ENCODE peak calls at places on chromosome 3, in four cellular contexts. D, V, U and M are unnamed samples.

GRCh38 chr3:131004603-131005002 is 22.0 kb downstream of the ASTE1 start:
- DNase-seq in D (no peak), U (no peak), V (no peak), M (no peak)

GRCh38 chr3:126355251-126355650 is 2.0 kb downstream of the KLF15 start:
- DNase-seq in U (no peak), D (peak; percentile 27), V (no peak), M (no peak)

GRCh38 chr3:77078279-77078678 is 38.4 kb downstream of the ROBO2 start:
- DNase-seq in D (no peak), V (no peak), U (no peak), M (no peak)

GRCh38 chr3:150599611-150600297 is 3.4 kb upstream of the SELENOT start:
- DNase-seq in U (no peak), V (peak; percentile 24), D (no peak), M (peak; percentile 85)

GRCh38 chr3:191333481-191333880 is 3.2 kb upstream of the UTS2B start:
- DNase-seq in D (no peak), U (no peak), V (no peak), M (no peak)

GRCh38 chr3:65439641-65440040 is 599.1 kb downstream of the MAGI1 start:
- DNase-seq in D (no peak), U (peak; percentile 39), V (peak; percentile 70), M (peak; percentile 14)

GRCh38 chr3:142664819-142665218 is 59.0 kb upstream of the TRPC1 start:
- DNase-seq in D (no peak), U (no peak), V (no peak), M (no peak)

GRCh38 chr3:197878427-197878826 is 71.6 kb upstream of the RPL35A start:
- DNase-seq in V (no peak), D (no peak), U (no peak), M (no peak)

GRCh38 chr3:36876181-36876936 is 68.5 kb downstream of the TRANK1 start:
- DNase-seq in V (no peak), D (no peak), U (no peak), M (no peak)

GRCh38 chr3:138082085-138082991 is 33.1 kb downstream of the DZIP1L start:
- DNase-seq in U (no peak), V (peak; percentile 97), D (peak; percentile 35), M (peak; percentile 88)

GRCh38 chr3:15292765-15293522 is 39.4 kb downstream of the SH3BP5 start:
- DNase-seq in D (peak; percentile 72), U (peak; percentile 63), V (peak; percentile 63), M (no peak)

GRCh38 chr3:13088020-13089006 is 15.1 kb upstream of the IQSEC1 start:
- DNase-seq in D (no peak), U (peak; percentile 29), V (no peak), M (no peak)

GRCh38 chr3:171439996-171440395 is 20.2 kb downstream of the TNIK start:
- DNase-seq in U (no peak), V (no peak), D (no peak), M (no peak)

GRCh38 chr3:86973440-86973839 is 17.5 kb downstream of the VGLL3 start:
- DNase-seq in V (peak; percentile 93), U (no peak), D (no peak), M (peak; percentile 58)

GRCh38 chr3:57864853-57865252 is 108.7 kb downstream of the SLMAP start:
- DNase-seq in V (peak; percentile 67), D (no peak), U (no peak), M (no peak)

GRCh38 chr3:153572654-153573053 is 410.6 kb downstream of the RAP2B start:
- DNase-seq in D (no peak), V (no peak), U (no peak), M (no peak)

GRCh38 chr3:58034738-58035511 is 26.7 kb downstream of the FLNB start:
- DNase-seq in D (no peak), V (no peak), U (no peak), M (no peak)

GRCh38 chr3:163056874-163057497 is 1560.4 kb downstream of the OTOL1 start:
- DNase-seq in V (peak; percentile 60), D (peak; percentile 17), U (peak; percentile 75), M (peak; percentile 23)

GRCh38 chr3:101725192-101725889 is 927 bp downstream of the CEP97 start:
- DNase-seq in V (peak; percentile 18), U (peak; percentile 24), D (no peak), M (no peak)

DNA sequence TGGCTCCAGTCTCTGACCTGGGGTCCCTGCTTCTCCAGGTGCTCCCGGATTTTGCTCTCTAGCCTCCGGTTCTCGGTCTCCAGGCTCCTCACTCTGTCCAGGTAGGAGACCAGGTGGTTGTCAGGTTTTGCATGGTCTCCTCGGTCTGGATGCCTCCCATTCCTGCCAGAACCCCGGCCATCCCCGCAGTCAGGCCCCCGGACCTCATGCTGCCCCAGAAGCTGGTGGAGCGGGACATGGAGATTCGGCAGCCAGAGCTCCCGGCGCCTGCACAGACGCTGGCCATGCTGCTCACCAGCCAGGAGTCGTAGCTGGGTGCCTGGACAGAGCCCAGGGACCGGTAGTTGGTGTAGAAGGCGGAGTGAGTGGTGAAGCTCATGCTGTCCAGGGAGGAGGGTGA is 3.6 kb upstream of the CCNL1 start:
- DNase-seq in V (no peak), U (no peak), D (no peak), M (no peak)
- TF ChIP-seq CTCF in V (no peak), U (no peak), D (no peak), M (no peak)

GRCh38 chr3:157530637-157531300 is 27.6 kb upstream of the VEPH1 start:
- DNase-seq in V (peak; percentile 69), D (no peak), U (no peak), M (no peak)
- H3K4me1 ChIP-seq in V (peaks cover 5% of the 10 kb centered on the region), D (peaks cover 1% of the 10 kb centered on the region), U (peaks cover 5% of the 10 kb centered on the region), M (peaks cover 7% of the 10 kb centered on the region)

GRCh38 chr3:21718943-21719591 is 31.9 kb downstream of the ZNF385D start:
- DNase-seq in V (no peak), D (no peak), U (no peak), M (no peak)
- H3K27ac ChIP-seq in V (no peak overlapping the region), D (no peak overlapping the region), U (no peak overlapping the region), M (peak overlapping the region; percentile 3)

GRCh38 chr3:128847631-128848370 is 31.6 kb upstream of the ACAD9 start:
- DNase-seq in D (no peak), V (no peak), U (no peak), M (no peak)

GRCh38 chr3:128846501-128846900 is 32.9 kb upstream of the ACAD9 start:
- DNase-seq in D (no peak), U (no peak), V (no peak), M (no peak)

GRCh38 chr3:128845119-128845518 is 34.3 kb upstream of the ACAD9 start:
- DNase-seq in V (no peak), D (no peak), U (no peak), M (no peak)

GRCh38 chr3:128844502-128844901 is 34.9 kb upstream of the ACAD9 start:
- DNase-seq in U (no peak), D (no peak), V (no peak), M (no peak)

DNA sequence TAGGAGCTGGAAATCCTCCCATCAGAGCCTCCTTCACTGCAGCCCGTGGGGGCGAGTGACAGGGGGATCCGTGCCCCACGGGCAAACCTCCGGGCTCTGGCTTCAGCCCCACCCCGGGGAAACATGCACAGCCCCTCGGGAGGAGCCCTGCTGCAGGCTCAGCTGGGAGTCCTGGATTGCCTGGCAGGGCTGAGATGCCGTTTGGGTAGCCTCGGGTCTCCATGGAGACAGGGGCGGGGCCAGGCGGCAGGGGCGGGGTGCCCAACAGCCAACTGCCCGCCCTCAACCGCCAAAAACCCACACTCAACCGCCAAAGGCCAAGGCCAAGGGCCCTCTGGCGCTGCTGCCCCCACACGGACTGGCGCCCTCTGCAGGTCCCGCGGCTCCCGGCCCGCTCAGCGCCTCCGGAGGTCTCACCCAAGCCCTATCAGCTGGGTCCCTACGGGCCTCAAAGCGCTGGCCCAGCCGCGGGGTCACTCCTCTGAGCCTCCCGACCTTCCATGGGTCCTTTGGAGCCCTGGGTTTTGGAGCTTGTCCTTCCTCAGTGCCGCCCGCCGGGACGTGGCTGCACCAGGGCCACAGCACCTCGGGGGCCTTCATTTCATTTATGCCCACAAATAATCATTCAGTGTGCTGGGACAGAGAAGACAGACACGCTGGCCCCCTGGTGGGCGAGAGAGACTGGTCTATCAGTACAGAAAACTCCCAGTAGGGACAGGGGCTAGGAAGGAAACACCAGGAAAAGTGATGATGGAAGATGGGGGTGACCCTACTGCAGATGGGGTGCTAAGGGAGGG is 33.5 kb upstream of the ACAD9 start:
- DNase-seq in D (peak; percentile 83), V (peak; percentile 83), U (peak; percentile 73), M (peak; percentile 15)
- TF ChIP-seq CTCF in D (peak; percentile 38), V (peak; percentile 66), U (peak; percentile 41), M (peak; percentile 61)

GRCh38 chr3:168812234-168812633 is 716.5 kb upstream of the GOLIM4 start:
- DNase-seq in D (no peak), U (no peak), V (no peak), M (no peak)
- H3K4me1 ChIP-seq in D (no peaks in the 10 kb centered on the region), U (no peaks in the 10 kb centered on the region), V (peaks cover 5% of the 10 kb centered on the region), M (no peaks in the 10 kb centered on the region)

DNA sequence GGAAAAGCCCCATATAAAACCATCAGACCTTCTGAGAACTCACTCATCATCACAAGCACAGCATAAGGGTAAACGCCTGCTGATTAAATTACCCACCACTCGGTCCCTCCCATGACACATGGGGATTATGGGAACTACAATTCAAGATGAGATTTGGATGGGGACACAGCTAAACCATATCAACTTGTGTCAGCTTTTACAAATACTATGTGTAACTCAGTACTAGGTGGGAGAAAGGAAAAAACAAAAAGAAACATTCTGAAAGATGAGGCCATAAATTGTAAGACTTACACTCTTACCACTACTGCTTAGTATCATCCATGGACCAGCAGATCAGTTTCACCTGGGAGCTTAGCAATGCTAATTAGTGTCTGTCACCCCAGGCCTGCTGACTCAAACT is 373.9 kb upstream of the TGFBR2 start:
- DNase-seq in V (no peak), U (no peak), D (no peak), M (no peak)
- H3K27ac ChIP-seq in V (no peak overlapping the region), U (peak overlapping the region; percentile 81), D (no peak overlapping the region), M (no peak overlapping the region)

GRCh38 chr3:48240711-48241491 is at the start of gene ZNF589:
- DNase-seq in U (peak; percentile 82), V (peak; percentile 96), D (peak; percentile 91), M (peak; percentile 88)
- TF ChIP-seq CTCF in U (peak; percentile 36), V (peak; percentile 36), D (no peak), M (peak; percentile 64)

DNA sequence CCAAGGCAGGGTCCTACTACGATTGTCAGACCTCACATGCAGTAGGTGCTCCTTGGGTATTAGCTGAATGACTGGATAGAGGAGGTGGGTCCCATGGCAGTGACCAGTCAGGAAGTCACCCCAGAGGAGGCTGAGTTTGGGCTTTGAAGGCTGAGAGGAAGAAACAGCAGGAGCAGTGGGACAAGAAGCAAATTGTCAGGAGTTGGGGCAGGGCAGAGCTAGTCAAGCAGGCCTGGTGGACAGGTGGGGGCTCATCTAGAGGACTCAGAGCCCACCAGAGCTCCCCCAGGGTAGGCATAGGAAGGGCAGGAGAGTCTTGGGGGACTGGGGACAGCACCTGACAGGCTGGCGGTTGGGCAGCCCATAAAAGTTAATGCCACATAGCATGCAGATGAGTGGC is 3.1 kb downstream of the NBEAL2 start:
- DNase-seq in D (no peak), U (no peak), V (no peak), M (no peak)
- H3K4me1 ChIP-seq in D (peaks cover 2% of the 10 kb centered on the region), U (peaks cover 56% of the 10 kb centered on the region), V (peaks cover 10% of the 10 kb centered on the region), M (peaks cover 27% of the 10 kb centered on the region)